ENCODE peak calls at places on chromosomes 13 and 19, in four cellular contexts. G is GM12891, L is K562, X is GM12878. W is an unnamed sample.
A peak's percentile ranks its signal among the peaks of the same experiment; 100 is the strongest.

GRCh38 chr19:34985249-34986022 is 14.7 kb upstream of the GRAMD1A start:
- DNase-seq in L (no peak), X (no peak), G (no peak), W (no peak)

GRCh38 chr13:43787998-43788397 is 1.2 kb upstream of the ENOX1 start:
- DNase-seq in L (peak; percentile 3), X (no peak), G (no peak), W (no peak)

GRCh38 chr19:4774136-4774535 is 17.4 kb upstream of the FEM1A start:
- DNase-seq in X (no peak), L (no peak), G (no peak), W (no peak)

GRCh38 chr19:50330365-50331078 is 1.3 kb upstream of the KCNC3 start:
- DNase-seq in G (peak; percentile 80), X (no peak), L (peak; percentile 94), W (peak; percentile 4)

GRCh38 chr13:51920267-51920666 is 58.5 kb downstream of the CCDC70 start:
- DNase-seq in G (no peak), X (no peak), L (no peak), W (no peak)

GRCh38 chr19:7789447-7789846 is 26.4 kb downstream of the CLEC4M start:
- DNase-seq in G (peak; percentile 63), L (no peak), X (no peak), W (no peak)

GRCh38 chr13:71811344-71811743 is 55.7 kb downstream of the DACH1 start:
- DNase-seq in X (no peak), G (no peak), L (no peak), W (no peak)

GRCh38 chr13:112888238-112889111 is 80.5 kb upstream of the MCF2L start:
- DNase-seq in X (no peak), L (no peak), G (no peak), W (no peak)

GRCh38 chr19:37251308-37252229 is 33.6 kb downstream of the ZNF383 start:
- DNase-seq in G (peak; percentile 53), L (no peak), X (peak; percentile 54), W (peak; percentile 86)

GRCh38 chr19:5367530-5368133 is 27.0 kb upstream of the PTPRS start:
- DNase-seq in X (no peak), L (no peak), G (no peak), W (no peak)

GRCh38 chr19:4988770-4989251 is 19.9 kb downstream of the KDM4B start:
- DNase-seq in L (no peak), X (no peak), G (no peak), W (no peak)

GRCh38 chr13:93364166-93364565 is 137.6 kb downstream of the GPC6 start:
- DNase-seq in G (no peak), L (no peak), X (no peak), W (no peak)

GRCh38 chr13:112509190-112509589 is 78.8 kb downstream of the TUBGCP3 start:
- DNase-seq in L (no peak), X (no peak), G (no peak), W (no peak)

GRCh38 chr13:112556600-112556999 is 31.4 kb downstream of the TUBGCP3 start:
- DNase-seq in G (no peak), L (no peak), X (no peak), W (no peak)

GRCh38 chr19:21593934-21594844 is 88.8 kb downstream of the ZNF429 start:
- DNase-seq in L (peak; percentile 91), X (no peak), G (no peak), W (peak; percentile 83)

GRCh38 chr13:24208314-24208713 is 47.8 kb downstream of the SPATA13 start:
- DNase-seq in X (no peak), L (no peak), G (no peak), W (no peak)

GRCh38 chr13:113171250-113172125 is 13.0 kb downstream of the PROZ start:
- DNase-seq in L (no peak), G (no peak), X (no peak), W (no peak)

GRCh38 chr19:4870025-4870700 is 2.7 kb upstream of the PLIN3 start:
- DNase-seq in L (peak; percentile 94), X (no peak), G (no peak), W (peak; percentile 92)

GRCh38 chr19:51441410-51442390 is 16.6 kb downstream of the SIGLEC8 start:
- DNase-seq in X (peak; percentile 91), G (peak; percentile 46), L (peak; percentile 82), W (no peak)

GRCh38 chr13:50030315-50030714 is 15.1 kb downstream of the KCNRG start:
- DNase-seq in X (no peak), L (no peak), G (no peak), W (no peak)

GRCh38 chr13:109243311-109243951 is 543.0 kb downstream of the IRS2 start:
- DNase-seq in X (no peak), L (peak; percentile 31), G (no peak), W (no peak)

GRCh38 chr19:37990362-37990761 is 83.4 kb downstream of the SIPA1L3 start:
- DNase-seq in G (no peak), X (no peak), L (no peak), W (no peak)

GRCh38 chr19:32720936-32721250 is 1.3 kb downstream of the TDRD12 start:
- DNase-seq in X (no peak), L (no peak), G (no peak), W (no peak)

GRCh38 chr19:8610928-8611284 is 391 bp upstream of the ADAMTS10 start:
- DNase-seq in G (no peak), L (no peak), X (no peak), W (no peak)

GRCh38 chr13:101942038-101942437 is 459.8 kb downstream of the FGF14 start:
- DNase-seq in L (no peak), G (no peak), X (no peak), W (no peak)

GRCh38 chr13:86193281-86193680 is 394.1 kb upstream of the SLITRK6 start:
- DNase-seq in G (no peak), L (no peak), X (no peak), W (no peak)

GRCh38 chr13:70253834-70254233 is 145.6 kb upstream of the KLHL1 start:
- DNase-seq in L (no peak), G (no peak), X (no peak), W (no peak)

GRCh38 chr13:91174886-91175501 is 172.5 kb upstream of the MIR17HG start:
- DNase-seq in X (no peak), L (no peak), G (no peak), W (no peak)

GRCh38 chr13:31116224-31116623 is 45.5 kb downstream of the HSPH1 start:
- DNase-seq in G (no peak), L (no peak), X (no peak), W (no peak)

GRCh38 chr19:45396389-45397260 is 8.2 kb downstream of the PPP1R13L start:
- DNase-seq in G (no peak), L (no peak), X (no peak), W (no peak)

GRCh38 chr19:23437901-23438300 is 42.6 kb upstream of the ZNF91 start:
- DNase-seq in X (no peak), L (no peak), G (no peak), W (no peak)

GRCh38 chr13:109155301-109155761 is 525.9 kb downstream of the MYO16 start:
- DNase-seq in X (no peak), G (no peak), L (no peak), W (no peak)

GRCh38 chr19:55488986-55489710 is 912 bp downstream of the SSC5D start:
- DNase-seq in L (no peak), G (no peak), X (no peak), W (no peak)

DNA sequence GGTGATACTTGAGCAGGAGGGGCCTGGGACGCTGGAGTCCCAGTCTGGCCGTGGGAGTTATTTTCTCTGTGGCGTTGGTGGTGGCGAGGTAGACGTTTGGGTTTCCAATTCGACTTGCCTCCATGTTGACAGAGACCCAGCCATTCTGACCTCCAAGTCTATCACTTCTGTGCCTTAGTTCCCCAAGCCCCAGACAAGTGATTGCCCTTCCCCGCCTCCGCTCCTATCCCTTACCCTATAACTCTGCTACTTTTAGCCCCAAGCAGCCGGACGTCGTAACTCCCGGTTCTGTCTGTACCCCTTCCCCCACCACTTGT is 549 bp downstream of the TIMM50 start:
- DNase-seq in G (no peak), L (no peak), X (no peak), W (no peak)
- TF ChIP-seq SPI1 in G (no peak), L (no peak), X (no peak), W (no peak)

DNA sequence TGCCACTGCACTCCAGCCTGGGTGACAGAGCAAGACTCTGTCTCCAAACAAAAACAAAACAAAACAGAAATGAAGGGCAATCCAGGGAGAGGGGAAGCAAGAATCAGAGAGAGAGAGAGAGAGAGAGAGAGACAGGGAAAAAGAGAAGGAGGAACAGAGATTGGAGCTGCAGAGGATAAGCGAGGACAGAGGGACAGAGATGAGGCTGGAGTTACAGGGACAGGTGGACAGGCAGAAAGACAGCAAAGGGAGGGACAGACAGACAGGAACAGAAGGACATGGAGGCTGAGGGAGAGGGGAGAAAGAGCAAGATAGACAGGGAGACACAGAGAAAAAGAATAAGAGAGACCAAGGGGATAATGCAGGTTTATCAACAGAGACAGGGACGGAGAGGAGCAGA is 1.3 kb upstream of the CRX start:
- DNase-seq in G (no peak), L (no peak), X (no peak), W (no peak)
- TF ChIP-seq SPI1 in G (no peak), L (no peak), X (no peak), W (no peak)

GRCh38 chr13:77868717-77869116 is 49.9 kb downstream of the EDNRB start:
- DNase-seq in L (no peak), G (no peak), X (no peak), W (no peak)
- TF ChIP-seq SPI1 in L (no peak), G (no peak), X (no peak), W (no peak)

DNA sequence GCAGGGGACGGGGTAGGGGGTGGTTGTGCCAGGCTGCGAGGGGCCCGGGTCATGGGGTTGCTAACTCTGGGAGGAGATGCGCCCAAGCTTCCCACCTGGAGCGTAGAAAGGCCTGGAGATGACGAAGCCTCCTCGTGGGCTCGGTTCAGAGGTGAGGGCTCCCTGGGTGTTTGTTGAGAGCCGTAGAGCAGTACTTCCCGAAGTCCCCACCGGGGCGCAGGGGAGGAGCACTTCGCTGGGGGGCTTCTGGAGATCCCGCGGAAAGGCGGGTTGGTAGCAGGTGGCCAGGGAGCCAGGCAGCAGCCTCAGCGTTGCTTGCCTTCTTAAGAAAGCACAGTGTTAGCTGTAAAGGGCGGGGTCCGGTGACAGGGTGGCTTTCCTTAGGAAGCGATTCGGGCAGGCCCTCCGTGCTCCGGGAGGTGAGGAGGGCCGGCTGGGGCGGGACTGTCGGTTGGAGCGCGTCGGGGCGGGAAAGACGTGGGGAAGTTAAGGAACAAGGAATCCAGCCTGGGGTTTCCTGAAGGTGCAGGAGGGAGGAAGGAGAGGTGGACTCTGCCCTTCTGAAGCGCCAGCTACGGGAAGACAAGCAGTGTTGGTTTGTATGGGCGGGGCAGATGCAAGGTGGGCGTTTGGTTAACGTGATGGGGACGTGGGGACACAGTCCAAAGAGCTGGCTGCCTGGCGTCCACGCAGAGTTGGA is 3.3 kb downstream of the VSTM2B start:
- DNase-seq in X (no peak), L (no peak), G (no peak), W (no peak)
- TF ChIP-seq SPI1 in X (no peak), L (no peak), G (no peak), W (no peak)